ENCODE peak calls at places on chromosomes 11 and 22, in seven cellular contexts. X, R, U, P, V, S and F are unnamed samples.

GRCh38 chr22:36619797-36620390 is 83.7 kb downstream of the CACNG2 start:
- DNase-seq in X (no peak), R (no peak), U (no peak), P (no peak), V (no peak), S (no peak), F (no peak)

GRCh38 chr11:78773077-78773476 is 198.4 kb upstream of the NARS2 start:
- DNase-seq in X (no peak), R (no peak), U (no peak), P (no peak), V (no peak), S (no peak), F (no peak)

GRCh38 chr11:1275021-1275420 is 34.4 kb downstream of the TOLLIP start:
- DNase-seq in X (no peak), R (no peak), U (no peak), P (no peak), V (no peak), S (no peak), F (no peak)

GRCh38 chr22:38697055-38697980 is 3.4 kb downstream of the JOSD1 start:
- DNase-seq in X (no peak), R (no peak), U (peak; percentile 89), P (no peak), V (no peak), S (no peak), F (no peak)

GRCh38 chr11:69950120-69950519 is 128.0 kb upstream of the ANO1 start:
- DNase-seq in X (no peak), R (no peak), U (peak; percentile 59), P (no peak), V (no peak), S (no peak), F (no peak)

GRCh38 chr11:38718049-38718448 is 2120.0 kb upstream of the RAG2 start:
- DNase-seq in X (no peak), R (no peak), U (peak; percentile 52), P (no peak), V (no peak), S (no peak), F (no peak)

GRCh38 chr22:39204216-39204615 is 40.6 kb downstream of the PDGFB start:
- DNase-seq in X (no peak), R (no peak), U (no peak), P (no peak), V (no peak), S (no peak), F (peak; percentile 41)

GRCh38 chr11:882593-882992 is 28.0 kb downstream of the CHID1 start:
- DNase-seq in X (no peak), R (no peak), U (no peak), P (no peak), V (no peak), S (no peak), F (no peak)

GRCh38 chr11:108838804-108839128 is 173.9 kb downstream of the DDX10 start:
- DNase-seq in X (no peak), R (no peak), U (no peak), P (no peak), V (no peak), S (no peak), F (no peak)

GRCh38 chr11:99773646-99774045 is 752.9 kb downstream of the CNTN5 start:
- DNase-seq in X (no peak), R (no peak), U (no peak), P (no peak), V (no peak), S (no peak), F (no peak)

GRCh38 chr22:10780281-10780680 is 4747.7 kb upstream of the OR11H1 start:
- DNase-seq in X (no peak), R (no peak), U (no peak), P (no peak), V (no peak), S (no peak), F (no peak)

GRCh38 chr22:10778296-10778814 is 4749.6 kb upstream of the OR11H1 start:
- DNase-seq in X (no peak), R (no peak), U (no peak), P (no peak), V (no peak), S (no peak), F (no peak)

GRCh38 chr22:10781571-10782403 is 4746.2 kb upstream of the OR11H1 start:
- DNase-seq in X (no peak), R (no peak), U (no peak), P (no peak), V (no peak), S (no peak), F (no peak)
- H3K9me3 ChIP-seq in X (no peaks in the 10 kb centered on the region), R (peaks cover 56% of the 10 kb centered on the region), U (no peaks in the 10 kb centered on the region), P (no peaks in the 10 kb centered on the region), V (no peaks in the 10 kb centered on the region), S (peaks cover 75% of the 10 kb centered on the region), F (no peaks in the 10 kb centered on the region)

DNA sequence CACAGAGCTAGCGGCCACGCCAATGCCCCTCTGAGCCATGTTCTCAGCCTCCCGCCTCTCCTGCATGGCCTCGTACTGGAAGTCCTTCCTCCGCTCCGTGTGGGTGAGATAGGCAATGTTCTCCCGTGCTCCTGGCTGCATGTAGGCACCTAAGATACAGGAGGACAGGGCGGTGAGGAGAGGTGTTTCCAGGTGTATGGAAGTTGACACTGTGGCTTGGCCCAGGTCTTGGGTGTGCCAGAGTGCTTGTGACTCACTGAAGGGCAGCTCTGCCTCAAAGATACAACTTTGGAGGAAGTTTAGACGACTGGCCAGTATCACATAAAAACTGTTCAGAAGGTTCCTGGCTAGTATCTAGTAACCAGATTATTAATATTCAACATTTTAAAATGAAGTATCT is 8.5 kb downstream of the SRRD start:
- DNase-seq in X (no peak), R (no peak), U (no peak), P (no peak), V (no peak), S (no peak), F (no peak)
- H3K9me3 ChIP-seq in X (no peaks in the 10 kb centered on the region), R (no peaks in the 10 kb centered on the region), U (no peaks in the 10 kb centered on the region), P (no peaks in the 10 kb centered on the region), V (no peaks in the 10 kb centered on the region), S (no peaks in the 10 kb centered on the region), F (no peaks in the 10 kb centered on the region)

DNA sequence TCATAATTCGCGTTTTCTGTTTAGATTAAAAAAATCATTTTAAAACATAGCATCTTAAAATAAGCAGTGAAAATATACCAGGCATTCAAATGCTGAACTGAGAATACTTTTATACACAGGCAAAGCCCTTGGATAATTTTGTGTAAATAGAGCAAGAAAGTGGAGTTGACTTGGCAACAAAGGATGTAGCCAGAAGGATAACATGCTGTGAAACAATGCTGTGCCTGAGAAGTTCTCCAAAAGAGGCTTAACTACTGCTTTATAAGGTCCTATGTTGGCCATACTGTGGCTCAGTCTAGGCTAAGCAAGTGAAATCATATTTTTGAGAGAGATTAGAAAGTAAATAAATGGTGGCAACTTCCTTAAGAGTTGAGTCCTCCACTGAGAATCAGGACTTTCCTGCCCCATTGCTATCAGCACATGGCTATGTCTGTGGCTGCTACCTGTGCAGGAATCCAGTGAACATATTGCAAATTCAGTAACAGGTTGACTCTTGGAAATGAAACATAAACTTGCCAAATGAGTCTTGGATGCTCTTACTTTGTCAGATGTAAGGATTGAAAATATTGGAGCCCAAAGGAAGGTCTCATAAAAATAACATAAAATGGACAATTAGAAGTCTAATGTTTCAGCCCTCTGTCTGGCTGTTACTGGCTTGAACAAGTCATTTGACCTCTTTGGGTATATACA is 448.9 kb downstream of the LRRC4C start:
- DNase-seq in X (no peak), R (no peak), U (no peak), P (no peak), V (no peak), S (no peak), F (no peak)
- H3K9me3 ChIP-seq in X (no peaks in the 10 kb centered on the region), R (peaks cover 6% of the 10 kb centered on the region), U (no peaks in the 10 kb centered on the region), P (no peaks in the 10 kb centered on the region), V (peaks cover 4% of the 10 kb centered on the region), S (no peaks in the 10 kb centered on the region), F (no peaks in the 10 kb centered on the region)

DNA sequence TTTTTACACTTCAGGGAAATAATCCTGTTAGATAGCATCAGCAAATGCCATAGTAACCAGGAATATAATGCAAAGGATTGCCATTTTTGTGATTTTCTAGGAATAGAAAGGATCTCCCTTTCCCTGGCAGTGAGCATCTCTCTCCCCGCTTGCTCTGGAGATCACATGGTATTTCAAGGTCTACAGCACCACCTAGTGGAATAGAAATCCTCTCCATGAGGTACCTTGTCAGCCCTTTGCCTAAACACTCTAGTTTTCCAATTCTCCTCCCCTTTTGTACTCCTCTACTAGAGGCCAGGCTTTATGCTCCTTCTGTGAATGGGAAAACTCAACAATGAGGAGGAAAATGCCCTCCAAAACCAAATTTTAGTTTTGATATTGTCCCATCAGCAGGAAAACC is 78.4 kb downstream of the XRRA1 start:
- DNase-seq in X (no peak), R (peak; percentile 10), U (no peak), P (no peak), V (no peak), S (no peak), F (no peak)
- H3K9me3 ChIP-seq in X (peaks cover 27% of the 10 kb centered on the region), R (peaks cover 40% of the 10 kb centered on the region), U (peaks cover 54% of the 10 kb centered on the region), P (peaks cover 47% of the 10 kb centered on the region), V (peaks cover 78% of the 10 kb centered on the region), S (peaks cover 82% of the 10 kb centered on the region), F (peaks cover 65% of the 10 kb centered on the region)

GRCh38 chr11:19350093-19350665 is 109.4 kb upstream of the E2F8 start:
- DNase-seq in X (no peak), R (no peak), U (no peak), P (no peak), V (no peak), S (no peak), F (no peak)
- H3K9me3 ChIP-seq in X (no peaks in the 10 kb centered on the region), R (no peaks in the 10 kb centered on the region), U (no peaks in the 10 kb centered on the region), P (no peaks in the 10 kb centered on the region), V (no peaks in the 10 kb centered on the region), S (no peaks in the 10 kb centered on the region), F (no peaks in the 10 kb centered on the region)